ENCODE peak calls at places on chromosomes 6 and 20, in ten cellular contexts. K is uterus; V is fibroblast of lung; E is coronary artery; C is osteoblast; Z is CD4-positive, alpha-beta T cell; G is RWPE2; H is ascending aorta; Q is left ventricle myocardium inferior; R is hepatocyte. N is an unnamed sample.

GRCh38 chr6:56649053-56649769 is 6.5 kb upstream of the DST start:
- DNase-seq in H (no peak), V (peak), C (no peak), Z (no peak), Q (no peak), G (no peak), K (no peak), R (peak), E (no peak), N (no peak)

GRCh38 chr20:21315138-21315537 is 12.0 kb downstream of the XRN2 start:
- DNase-seq in K (no peak), C (peak), E (no peak), G (no peak), Z (no peak), V (peak), R (no peak), Q (no peak), H (no peak), N (no peak)

GRCh38 chr6:92777146-92777740 is 642.1 kb downstream of the EPHA7 start:
- DNase-seq in K (no peak), V (peak), Q (no peak), R (peak), E (no peak), H (no peak), G (no peak), C (no peak), Z (no peak), N (no peak)

GRCh38 chr20:42963796-42964195 is 225.9 kb downstream of the PTPRT start:
- DNase-seq in R (no peak), G (no peak), K (no peak), V (no peak), E (no peak), Z (no peak), H (no peak), Q (no peak), C (no peak), N (no peak)

GRCh38 chr20:61185841-61186601 is 66.0 kb upstream of the CDH4 start:
- DNase-seq in C (peak), Q (no peak), Z (no peak), V (peak), H (no peak), R (peak), E (no peak), K (no peak), G (peak), N (no peak)

GRCh38 chr6:73451166-73452106 is 661 bp downstream of the CGAS start:
- DNase-seq in Z (peak), Q (peak), K (peak), E (peak), C (peak), R (peak), V (peak), G (peak), H (peak), N (peak)

GRCh38 chr6:56959938-56960337 is 5.0 kb downstream of the BEND6 start:
- DNase-seq in Q (no peak), E (no peak), V (peak), Z (no peak), G (no peak), R (no peak), H (no peak), C (no peak), K (no peak), N (no peak)

GRCh38 chr6:71028877-71029252 is 72.0 kb upstream of the B3GAT2 start:
- DNase-seq in V (no peak), G (no peak), E (no peak), K (no peak), Z (no peak), C (no peak), Q (no peak), H (no peak), R (no peak), N (no peak)

GRCh38 chr20:50286609-50287008 is 96.0 kb downstream of the CEBPB start:
- DNase-seq in R (peak), C (peak), H (peak), E (peak), Z (no peak), V (peak), K (peak), Q (peak), G (no peak), N (no peak)

GRCh38 chr20:14853079-14853478 is 515.7 kb upstream of the FLRT3 start:
- DNase-seq in Z (no peak), H (no peak), R (no peak), V (no peak), Q (no peak), G (no peak), C (no peak), E (no peak), K (no peak), N (no peak)

GRCh38 chr6:104537872-104538271 is 321.8 kb downstream of the HACE1 start:
- DNase-seq in Z (no peak), E (no peak), R (no peak), G (no peak), Q (no peak), V (no peak), C (no peak), H (no peak), K (no peak), N (no peak)

GRCh38 chr6:2426561-2427340 is 181.3 kb upstream of the GMDS start:
- DNase-seq in G (no peak), E (no peak), K (no peak), H (no peak), C (peak), V (no peak), Z (no peak), R (no peak), Q (no peak), N (no peak)

GRCh38 chr6:139373154-139373927 is 1.1 kb downstream of the CITED2 start:
- DNase-seq in V (peak), H (peak), Q (peak), E (peak), C (peak), R (peak), Z (peak), G (peak), K (peak), N (no peak)

GRCh38 chr20:10020937-10021336 is 13.8 kb upstream of the ANKEF1 start:
- DNase-seq in H (no peak), R (no peak), Q (no peak), Z (no peak), K (no peak), V (no peak), G (no peak), E (no peak), C (no peak), N (no peak)

GRCh38 chr20:32487381-32487780 is 97.8 kb downstream of the NOL4L start:
- DNase-seq in Z (no peak), G (peak), H (no peak), C (no peak), E (no peak), Q (no peak), K (no peak), V (no peak), R (no peak), N (peak)

GRCh38 chr20:24337074-24337473 is 132.4 kb upstream of the SYNDIG1 start:
- DNase-seq in R (no peak), Z (no peak), Q (no peak), H (no peak), E (no peak), K (no peak), C (no peak), V (peak), G (no peak), N (no peak)

GRCh38 chr6:145373826-145374225 is 361.5 kb downstream of the EPM2A start:
- DNase-seq in C (no peak), E (no peak), Z (no peak), G (no peak), Q (no peak), V (no peak), H (no peak), K (no peak), R (no peak), N (no peak)

GRCh38 chr6:109010703-109011102 is 83.9 kb downstream of the SESN1 start:
- DNase-seq in Q (no peak), K (no peak), H (no peak), G (no peak), E (no peak), V (no peak), C (no peak), R (no peak), Z (no peak), N (no peak)

GRCh38 chr6:44590471-44590870 is 203.0 kb downstream of the CDC5L start:
- DNase-seq in H (no peak), C (no peak), E (no peak), V (no peak), G (no peak), R (no peak), Z (no peak), Q (no peak), K (no peak), N (no peak)

GRCh38 chr6:141354191-141354950 is 778.4 kb upstream of the GJE1 start:
- DNase-seq in G (no peak), C (no peak), V (no peak), H (no peak), Q (no peak), Z (no peak), K (no peak), E (no peak), R (no peak), N (no peak)

GRCh38 chr6:129317931-129318820 is 391.8 kb downstream of the ARHGAP18 start:
- DNase-seq in H (no peak), Q (no peak), E (no peak), C (peak), K (peak), V (peak), G (no peak), Z (no peak), R (no peak), N (no peak)

GRCh38 chr20:23144856-23145255 is 58.7 kb upstream of the CD93 start:
- DNase-seq in V (no peak), G (peak), R (no peak), H (no peak), E (no peak), Q (no peak), K (no peak), C (no peak), Z (no peak), N (no peak)

GRCh38 chr20:57480444-57481152 is 44.3 kb downstream of the CTCFL start:
- DNase-seq in E (peak), Z (peak), V (no peak), H (peak), K (no peak), R (no peak), C (peak), Q (no peak), G (peak), N (no peak)

GRCh38 chr6:2599817-2600216 is 150.9 kb downstream of the MYLK4 start:
- DNase-seq in G (no peak), H (no peak), Z (no peak), Q (no peak), R (no peak), E (no peak), V (no peak), K (no peak), C (no peak), N (no peak)

GRCh38 chr6:132359891-132360290 is 41.4 kb downstream of the MOXD1 start:
- DNase-seq in C (no peak), H (no peak), R (no peak), G (no peak), E (no peak), K (no peak), V (no peak), Q (no peak), Z (no peak), N (no peak)

GRCh38 chr6:157328108-157328692 is 4.9 kb upstream of the TMEM242 start:
- DNase-seq in C (peak), H (no peak), R (no peak), K (no peak), Q (no peak), G (no peak), V (no peak), Z (no peak), E (no peak), N (no peak)

GRCh38 chr20:56506103-56506502 is 18.4 kb upstream of the FAM209A start:
- DNase-seq in V (no peak), R (no peak), Q (no peak), Z (no peak), K (no peak), H (peak), G (no peak), C (no peak), E (no peak), N (no peak)

GRCh38 chr20:50992733-50993457 is 30.0 kb downstream of the KCNG1 start:
- DNase-seq in V (peak), H (no peak), K (no peak), R (peak), E (no peak), Z (no peak), Q (no peak), C (peak), G (no peak), N (no peak)

DNA sequence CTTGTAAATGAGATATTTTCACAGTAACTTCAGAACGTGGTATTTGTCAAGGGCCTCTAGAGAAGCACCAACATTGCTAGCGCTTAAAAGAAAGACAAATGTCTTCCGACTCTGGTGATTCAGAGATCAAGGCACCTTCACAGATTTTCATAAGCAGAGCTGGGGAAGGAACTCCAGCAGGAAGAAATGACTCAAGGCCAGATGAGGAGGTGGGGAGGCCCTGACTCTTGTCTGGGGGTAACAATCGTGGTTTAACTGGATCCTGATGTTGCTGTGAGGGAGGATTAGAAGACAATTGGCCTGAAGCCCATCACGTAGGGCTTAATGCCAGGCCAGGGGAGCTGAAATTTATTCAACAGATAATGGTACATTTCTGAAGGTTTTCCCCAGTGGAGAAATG is 122.9 kb upstream of the QKI start:
- DNase-seq in Q (no peak), V (no peak), Z (no peak), G (no peak), E (no peak), C (no peak), K (no peak), H (no peak), R (no peak), N (no peak)
- TF ChIP-seq CTCF in Q (no peak), V (no peak), Z (no peak), G (no peak), E (no peak), C (no peak), K (no peak), H (no peak), R (no peak), N (no peak)

GRCh38 chr6:136383271-136383670 is 93.6 kb upstream of the BCLAF1 start:
- DNase-seq in G (no peak), Q (no peak), C (no peak), K (no peak), E (no peak), Z (no peak), R (no peak), V (no peak), H (no peak), N (no peak)

GRCh38 chr6:136382676-136383075 is 93.0 kb upstream of the BCLAF1 start:
- DNase-seq in R (no peak), V (no peak), K (no peak), Q (no peak), H (no peak), E (no peak), Z (no peak), G (no peak), C (no peak), N (no peak)

GRCh38 chr6:136378888-136379287 is 89.2 kb upstream of the BCLAF1 start:
- DNase-seq in K (no peak), V (no peak), H (no peak), R (no peak), G (no peak), Z (no peak), Q (no peak), E (no peak), C (no peak), N (no peak)
- TF ChIP-seq CTCF in K (no peak), V (no peak), H (no peak), R (peak), G (peak), Z (no peak), Q (peak), E (no peak), C (peak), N (no peak)

GRCh38 chr6:169019111-169019510 is 234.5 kb downstream of the THBS2 start:
- DNase-seq in R (no peak), C (peak), K (no peak), E (no peak), Q (no peak), V (no peak), G (no peak), Z (no peak), H (no peak), N (no peak)

GRCh38 chr6:169022079-169022478 is 231.6 kb downstream of the THBS2 start:
- DNase-seq in V (no peak), H (no peak), Q (no peak), E (no peak), G (no peak), R (no peak), C (no peak), K (no peak), Z (no peak), N (no peak)

GRCh38 chr6:169016758-169017157 is 236.9 kb downstream of the THBS2 start:
- DNase-seq in V (no peak), C (no peak), E (no peak), H (no peak), Z (no peak), G (no peak), Q (no peak), R (no peak), K (no peak), N (no peak)

GRCh38 chr6:169020821-169021220 is 232.8 kb downstream of the THBS2 start:
- DNase-seq in Z (no peak), G (no peak), E (no peak), R (no peak), V (no peak), K (no peak), Q (no peak), C (no peak), H (no peak), N (no peak)

DNA sequence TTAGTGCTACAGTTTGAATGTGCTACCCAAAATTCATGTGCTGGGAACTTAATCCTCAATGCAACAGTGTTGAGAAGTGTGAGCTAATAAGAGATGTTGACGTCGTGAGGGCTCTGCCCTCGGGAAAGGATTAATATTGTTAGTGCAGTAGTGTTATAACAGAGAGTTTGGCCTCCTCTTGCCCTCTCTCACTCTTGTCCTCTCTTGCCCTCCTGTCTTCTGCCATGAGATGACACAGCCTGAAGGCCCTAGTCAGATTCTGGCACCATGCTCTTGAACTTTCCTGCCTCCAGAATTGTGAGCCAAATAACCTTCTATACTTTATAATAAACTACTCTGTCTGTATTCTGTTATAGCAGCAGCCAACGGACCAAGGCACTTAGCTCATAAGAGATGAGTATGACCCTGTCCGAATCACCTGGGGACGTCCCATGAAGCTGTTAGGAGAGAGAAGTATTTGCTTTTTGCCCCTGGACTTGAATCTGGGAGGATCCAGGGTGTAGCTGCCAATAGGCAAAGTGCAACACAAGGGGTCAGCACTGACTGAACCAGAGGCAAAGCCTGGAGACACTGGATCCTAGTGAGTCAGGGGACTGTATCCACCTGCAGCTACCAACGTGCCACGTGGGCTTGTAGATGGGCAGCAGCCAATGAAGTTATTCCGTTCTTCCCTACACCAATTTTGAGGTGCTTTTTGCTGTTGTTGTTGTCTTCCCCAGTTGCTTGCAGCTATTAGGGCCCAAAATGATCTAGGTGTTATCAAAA is 233.7 kb downstream of the THBS2 start:
- DNase-seq in E (no peak), G (no peak), Q (no peak), K (no peak), R (no peak), V (peak), Z (no peak), C (no peak), H (no peak), N (no peak)
- TF ChIP-seq CTCF in E (no peak), G (peak), Q (no peak), K (no peak), R (peak), V (no peak), Z (no peak), C (peak), H (no peak), N (no peak)

DNA sequence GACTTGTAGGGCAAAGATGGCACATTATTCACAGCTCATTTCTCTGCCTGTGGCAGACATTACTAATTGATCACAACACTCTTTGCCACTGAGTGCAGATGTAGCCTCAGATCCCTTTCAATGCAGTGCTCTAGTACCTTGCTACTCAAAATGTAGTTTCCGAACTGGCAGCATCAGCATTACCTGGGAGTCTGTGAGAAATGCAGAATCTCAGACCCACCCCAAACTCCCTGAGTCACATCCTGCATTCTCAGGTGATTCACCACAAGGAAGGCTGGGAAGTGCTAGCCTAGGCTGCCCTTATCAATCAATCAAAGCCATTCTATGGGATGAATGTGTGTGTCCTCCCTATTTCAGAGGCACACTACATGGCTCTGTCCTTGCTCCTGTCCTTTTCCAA is 58.5 kb downstream of the PCNA start:
- DNase-seq in G (peak), K (no peak), E (no peak), C (no peak), R (peak), Q (no peak), H (no peak), Z (no peak), V (no peak), N (no peak)
- TF ChIP-seq CTCF in G (no peak), K (no peak), E (no peak), C (no peak), R (no peak), Q (no peak), H (no peak), Z (no peak), V (no peak), N (no peak)

DNA sequence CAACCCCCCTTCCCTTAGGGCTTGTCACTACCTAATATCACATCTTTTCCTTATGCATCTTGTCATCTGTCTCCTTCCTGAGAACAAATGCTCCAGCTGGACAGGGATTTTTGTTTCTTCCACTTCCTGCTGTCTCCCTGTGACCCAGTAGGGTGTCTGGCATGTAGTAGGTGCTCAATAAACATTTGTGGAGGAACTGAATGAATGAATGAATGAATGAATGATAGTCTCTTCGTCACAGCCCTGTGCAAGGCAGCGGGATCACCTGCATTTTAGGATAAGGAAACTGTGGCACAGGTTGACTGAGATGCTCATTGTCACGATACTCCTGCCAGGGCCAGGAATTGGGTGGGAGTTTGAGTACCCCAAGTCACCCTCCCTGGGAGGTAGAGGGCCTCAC is 14.2 kb downstream of the LEMD2 start:
- DNase-seq in R (no peak), C (peak), K (no peak), G (no peak), E (no peak), V (no peak), Z (no peak), H (no peak), Q (no peak), N (no peak)
- TF ChIP-seq CTCF in R (no peak), C (no peak), K (no peak), G (no peak), E (no peak), V (no peak), Z (no peak), H (no peak), Q (no peak), N (no peak)